ENCODE peak calls at places on chromosome 3, in seven cellular contexts. One of them, this sample, is unnamed.

GRCh38 chr3:155052470-155052869 is 27.6 kb upstream of the MME start:
- DNase-seq in DMS153: no peak
- DNase-seq in activated CD4-positive, alpha-beta T cell treated with anti-CD3 and anti-CD28 coated beads for 4 hours: no peak
- DNase-seq in GM23248: no peak
- DNase-seq in stimulated activated CD4-positive, alpha-beta T cell treated with anti-CD3 and anti-CD28 coated beads, Interleukin-2, amount 100 ng/mL, for 24 hours: no peak
- DNase-seq in T follicular helper cell: no peak
- DNase-seq in GM13977: no peak
- DNase-seq in this sample: no peak

GRCh38 chr3:184248454-184249411 is at the start of gene ALG3:
- DNase-seq in DMS153: peak; percentile 40
- DNase-seq in activated CD4-positive, alpha-beta T cell treated with anti-CD3 and anti-CD28 coated beads for 4 hours: peak; percentile 85
- DNase-seq in stimulated activated CD4-positive, alpha-beta T cell treated with anti-CD3 and anti-CD28 coated beads, Interleukin-2, amount 100 ng/mL, for 24 hours: peak; percentile 91
- DNase-seq in GM23248: peak; percentile 94
- DNase-seq in T follicular helper cell: peak; percentile 78
- DNase-seq in GM13977: peak; percentile 88
- DNase-seq in this sample: peak; percentile 82

GRCh38 chr3:159857840-159858239 is 130.8 kb upstream of the IL12A start:
- DNase-seq in DMS153: no peak
- DNase-seq in T follicular helper cell: no peak
- DNase-seq in GM23248: no peak
- DNase-seq in GM13977: no peak
- DNase-seq in activated CD4-positive, alpha-beta T cell treated with anti-CD3 and anti-CD28 coated beads for 4 hours: no peak
- DNase-seq in stimulated activated CD4-positive, alpha-beta T cell treated with anti-CD3 and anti-CD28 coated beads, Interleukin-2, amount 100 ng/mL, for 24 hours: no peak
- DNase-seq in this sample: no peak

GRCh38 chr3:38028621-38029361 is 651 bp downstream of the PLCD1 start:
- DNase-seq in GM13977: no peak
- DNase-seq in stimulated activated CD4-positive, alpha-beta T cell treated with anti-CD3 and anti-CD28 coated beads, Interleukin-2, amount 100 ng/mL, for 24 hours: no peak
- DNase-seq in DMS153: no peak
- DNase-seq in activated CD4-positive, alpha-beta T cell treated with anti-CD3 and anti-CD28 coated beads for 4 hours: no peak
- DNase-seq in GM23248: peak; percentile 70
- DNase-seq in T follicular helper cell: no peak
- DNase-seq in this sample: no peak

GRCh38 chr3:185309309-185309708 is 53.6 kb upstream of the MAP3K13 start:
- DNase-seq in GM23248: no peak
- DNase-seq in activated CD4-positive, alpha-beta T cell treated with anti-CD3 and anti-CD28 coated beads for 4 hours: no peak
- DNase-seq in DMS153: no peak
- DNase-seq in T follicular helper cell: no peak
- DNase-seq in stimulated activated CD4-positive, alpha-beta T cell treated with anti-CD3 and anti-CD28 coated beads, Interleukin-2, amount 100 ng/mL, for 24 hours: no peak
- DNase-seq in GM13977: no peak
- DNase-seq in this sample: no peak

GRCh38 chr3:13535905-13536304 is 13.0 kb upstream of the FBLN2 start:
- DNase-seq in T follicular helper cell: no peak
- DNase-seq in DMS153: no peak
- DNase-seq in activated CD4-positive, alpha-beta T cell treated with anti-CD3 and anti-CD28 coated beads for 4 hours: no peak
- DNase-seq in stimulated activated CD4-positive, alpha-beta T cell treated with anti-CD3 and anti-CD28 coated beads, Interleukin-2, amount 100 ng/mL, for 24 hours: no peak
- DNase-seq in GM13977: no peak
- DNase-seq in GM23248: no peak
- DNase-seq in this sample: no peak

GRCh38 chr3:140091143-140091542 is 156.2 kb downstream of the CLSTN2 start:
- DNase-seq in GM13977: no peak
- DNase-seq in stimulated activated CD4-positive, alpha-beta T cell treated with anti-CD3 and anti-CD28 coated beads, Interleukin-2, amount 100 ng/mL, for 24 hours: no peak
- DNase-seq in DMS153: no peak
- DNase-seq in T follicular helper cell: no peak
- DNase-seq in GM23248: no peak
- DNase-seq in activated CD4-positive, alpha-beta T cell treated with anti-CD3 and anti-CD28 coated beads for 4 hours: no peak
- DNase-seq in this sample: no peak

GRCh38 chr3:126926684-126927404 is 56.1 kb upstream of the PLXNA1 start:
- DNase-seq in activated CD4-positive, alpha-beta T cell treated with anti-CD3 and anti-CD28 coated beads for 4 hours: no peak
- DNase-seq in stimulated activated CD4-positive, alpha-beta T cell treated with anti-CD3 and anti-CD28 coated beads, Interleukin-2, amount 100 ng/mL, for 24 hours: no peak
- DNase-seq in GM23248: peak; percentile 98
- DNase-seq in T follicular helper cell: no peak
- DNase-seq in GM13977: no peak
- DNase-seq in DMS153: no peak
- DNase-seq in this sample: no peak

GRCh38 chr3:194275721-194276120 is 75.4 kb downstream of the CPN2 start:
- DNase-seq in DMS153: no peak
- DNase-seq in stimulated activated CD4-positive, alpha-beta T cell treated with anti-CD3 and anti-CD28 coated beads, Interleukin-2, amount 100 ng/mL, for 24 hours: no peak
- DNase-seq in activated CD4-positive, alpha-beta T cell treated with anti-CD3 and anti-CD28 coated beads for 4 hours: no peak
- DNase-seq in GM23248: peak; percentile 39
- DNase-seq in GM13977: no peak
- DNase-seq in T follicular helper cell: no peak
- DNase-seq in this sample: no peak

GRCh38 chr3:115272036-115272824 is 125.1 kb upstream of the ZBTB20 start:
- DNase-seq in stimulated activated CD4-positive, alpha-beta T cell treated with anti-CD3 and anti-CD28 coated beads, Interleukin-2, amount 100 ng/mL, for 24 hours: no peak
- DNase-seq in DMS153: no peak
- DNase-seq in T follicular helper cell: no peak
- DNase-seq in activated CD4-positive, alpha-beta T cell treated with anti-CD3 and anti-CD28 coated beads for 4 hours: no peak
- DNase-seq in GM23248: peak; percentile 97
- DNase-seq in GM13977: no peak
- DNase-seq in this sample: no peak

GRCh38 chr3:188539631-188540194 is 385.8 kb downstream of the LPP start:
- DNase-seq in activated CD4-positive, alpha-beta T cell treated with anti-CD3 and anti-CD28 coated beads for 4 hours: no peak
- DNase-seq in GM23248: no peak
- DNase-seq in T follicular helper cell: no peak
- DNase-seq in stimulated activated CD4-positive, alpha-beta T cell treated with anti-CD3 and anti-CD28 coated beads, Interleukin-2, amount 100 ng/mL, for 24 hours: no peak
- DNase-seq in DMS153: no peak
- DNase-seq in GM13977: no peak
- DNase-seq in this sample: no peak

GRCh38 chr3:22960326-22960984 is 242.7 kb upstream of the UBE2E2 start:
- DNase-seq in stimulated activated CD4-positive, alpha-beta T cell treated with anti-CD3 and anti-CD28 coated beads, Interleukin-2, amount 100 ng/mL, for 24 hours: no peak
- DNase-seq in GM23248: peak; percentile 65
- DNase-seq in activated CD4-positive, alpha-beta T cell treated with anti-CD3 and anti-CD28 coated beads for 4 hours: no peak
- DNase-seq in GM13977: peak; percentile 21
- DNase-seq in DMS153: peak; percentile 18
- DNase-seq in T follicular helper cell: no peak
- DNase-seq in this sample: no peak